ENCODE peak calls at places on chromosomes 3 and 15, in nine cellular contexts. Z is stimulated activated naive CD8-positive, alpha-beta T cell treated with anti-CD3 and anti-CD28 coated beads, Interleukin-15, amount 100 ng/mL, for 72 hours; X is activated CD4-positive, CD25-positive, alpha-beta regulatory T cell treated with anti-CD3 and anti-CD28 coated beads, Interleukin-2, amount 50 U/mL, for 24 hours; W is upper lobe of right lung; B is CD4-positive, alpha-beta T cell; G is activated T-cell treated with anti-CD3 and anti-CD28 coated beads, Interleukin-2, amount 50 U/mL, for 4 hours; H is activated naive CD4-positive, alpha-beta T cell treated with anti-CD3 and anti-CD28 coated beads, Interleukin-2, amount 50 U/mL, for 72 hours; V is lung; J is psoas muscle. P is an unnamed sample.

GRCh38 chr3:53011324-53011723 is 34.5 kb downstream of the SFMBT1 start:
- ATAC-seq in Z (no peak), X (no peak), B (no peak), G (no peak), V (no peak), W (no peak), H (no peak), J (no peak), P (no peak)

GRCh38 chr15:66287461-66288055 is 5.8 kb upstream of the DIS3L start:
- ATAC-seq in V (no peak), G (no peak), Z (no peak), W (no peak), B (no peak), J (no peak), H (no peak), X (no peak), P (no peak)

GRCh38 chr3:149703474-149703873 is 45.6 kb upstream of the WWTR1 start:
- ATAC-seq in V (no peak), G (no peak), J (peak), B (no peak), W (no peak), Z (no peak), H (no peak), X (no peak), P (no peak)

GRCh38 chr3:63954182-63954581 is 42.0 kb upstream of the SCAANT1 start:
- ATAC-seq in X (no peak), W (no peak), Z (no peak), H (no peak), V (no peak), G (no peak), B (no peak), J (no peak), P (no peak)

GRCh38 chr3:157914882-157915281 is 191.3 kb downstream of the SHOX2 start:
- ATAC-seq in G (no peak), B (no peak), J (no peak), Z (no peak), X (no peak), V (no peak), H (no peak), W (no peak), P (no peak)

GRCh38 chr3:51908026-51908425 is 4.9 kb upstream of the IQCF1 start:
- ATAC-seq in H (no peak), X (no peak), B (no peak), G (no peak), Z (no peak), W (no peak), V (no peak), J (no peak), P (no peak)

GRCh38 chr3:185131602-185132256 is 21.1 kb downstream of the C3orf70 start:
- ATAC-seq in X (no peak), V (no peak), H (no peak), Z (no peak), B (no peak), G (no peak), J (no peak), W (no peak), P (no peak)

GRCh38 chr15:61951949-61952348 is 108.3 kb downstream of the VPS13C start:
- ATAC-seq in H (no peak), B (no peak), V (no peak), J (no peak), G (no peak), Z (no peak), X (no peak), W (no peak), P (no peak)

GRCh38 chr15:101482526-101483371 is 6.8 kb downstream of the PCSK6 start:
- ATAC-seq in X (no peak), B (no peak), Z (no peak), H (no peak), J (peak), V (no peak), W (no peak), G (no peak), P (no peak)

GRCh38 chr15:83404143-83404542 is 43.0 kb upstream of the SH3GL3 start:
- ATAC-seq in B (no peak), G (no peak), W (no peak), Z (no peak), H (no peak), V (no peak), X (no peak), J (no peak), P (no peak)

GRCh38 chr3:121834079-121834730 is 655 bp downstream of the IQCB1 start:
- ATAC-seq in X (no peak), Z (no peak), W (no peak), G (no peak), B (no peak), J (no peak), V (no peak), H (no peak), P (no peak)

GRCh38 chr3:188196232-188196990 is 42.5 kb downstream of the LPP start:
- ATAC-seq in G (no peak), B (no peak), J (no peak), V (no peak), X (no peak), Z (no peak), W (no peak), H (no peak), P (no peak)

GRCh38 chr15:81075272-81075671 is 58.8 kb upstream of the CFAP161 start:
- ATAC-seq in X (no peak), G (no peak), V (no peak), Z (no peak), W (no peak), J (no peak), H (no peak), B (no peak), P (no peak)

GRCh38 chr15:70423267-70423666 is 325.6 kb upstream of the TLE3 start:
- ATAC-seq in B (no peak), H (no peak), Z (no peak), V (no peak), X (no peak), J (no peak), G (no peak), W (no peak), P (no peak)

GRCh38 chr3:50642382-50642781 is 25.4 kb downstream of the MAPKAPK3 start:
- ATAC-seq in H (peak), G (peak), V (no peak), W (no peak), Z (no peak), X (peak), B (no peak), J (no peak), P (no peak)

GRCh38 chr15:50415752-50416404 is 8.3 kb upstream of the USP8 start:
- ATAC-seq in X (no peak), G (no peak), V (no peak), Z (no peak), J (no peak), W (peak), H (no peak), B (no peak), P (no peak)

GRCh38 chr3:25904248-25904647 is 114.4 kb downstream of the OXSM start:
- ATAC-seq in X (no peak), J (no peak), Z (no peak), B (no peak), V (no peak), W (no peak), H (no peak), G (no peak), P (no peak)

GRCh38 chr15:42253300-42253699 is 19.7 kb upstream of the GANC start:
- ATAC-seq in H (no peak), J (no peak), W (peak), B (no peak), X (no peak), Z (no peak), G (no peak), V (no peak), P (no peak)

GRCh38 chr3:49872801-49873281 is 3.1 kb upstream of the CAMKV start:
- ATAC-seq in V (no peak), W (no peak), J (no peak), X (peak), Z (peak), B (peak), H (peak), G (no peak), P (peak)

GRCh38 chr3:8557298-8557697 is 55.7 kb downstream of the LMCD1 start:
- ATAC-seq in G (no peak), X (no peak), Z (no peak), H (no peak), W (no peak), B (no peak), V (no peak), J (no peak), P (no peak)

GRCh38 chr3:3189102-3189727 is 9.7 kb upstream of the CRBN start:
- ATAC-seq in Z (no peak), G (no peak), J (no peak), V (no peak), H (no peak), X (no peak), B (no peak), W (no peak), P (no peak)

GRCh38 chr3:107394502-107394901 is 17.3 kb downstream of the CCDC54 start:
- ATAC-seq in G (no peak), W (no peak), J (no peak), V (no peak), Z (no peak), X (no peak), H (no peak), B (no peak), P (no peak)

GRCh38 chr15:37618368-37618767 is 316.1 kb upstream of the TMCO5A start:
- ATAC-seq in B (no peak), Z (no peak), H (no peak), X (no peak), V (no peak), W (no peak), J (no peak), G (no peak), P (no peak)

GRCh38 chr3:99864289-99864688 is 46.6 kb downstream of the CMSS1 start:
- ATAC-seq in J (no peak), V (no peak), W (no peak), B (no peak), Z (no peak), H (no peak), G (no peak), X (no peak), P (no peak)

GRCh38 chr3:173725507-173725906 is 328.0 kb downstream of the NLGN1 start:
- ATAC-seq in V (no peak), W (no peak), G (no peak), X (no peak), J (no peak), H (no peak), B (no peak), Z (no peak), P (no peak)

GRCh38 chr3:9884555-9885165 is 4.6 kb upstream of the CIDEC start:
- ATAC-seq in H (no peak), V (no peak), J (peak), Z (no peak), G (no peak), B (no peak), W (peak), X (no peak), P (no peak)

GRCh38 chr3:39361252-39361927 is 21.8 kb upstream of the SLC25A38 start:
- ATAC-seq in B (peak), G (peak), V (no peak), Z (peak), J (no peak), W (peak), H (peak), X (peak), P (peak)